ENCODE peak calls at places on chromosomes 4 and X, in seven cellular contexts. P is GM03348, B is left ventricle myocardium inferior, Y is fibroblast of mammary gland, U is myocyte, Q is astrocyte of the spinal cord, O is NCI-H1105. V is an unnamed sample.

GRCh38 chrX:132749406-132749805 is 209.0 kb downstream of the HS6ST2 start:
- DNase-seq in Q (no peak), P (no peak), B (no peak), U (peak), O (no peak), Y (no peak), V (no peak)

GRCh38 chrX:850471-850916 is 219.9 kb downstream of the SHOX start:
- DNase-seq in B (no peak), Y (no peak), U (no peak), P (no peak), Q (no peak), O (no peak), V (no peak)

GRCh38 chrX:150566734-150567182 is 1.7 kb upstream of the MTM1 start:
- DNase-seq in P (no peak), Q (no peak), O (no peak), B (no peak), U (peak), Y (no peak), V (no peak)

GRCh38 chr4:36269116-36269515 is 12.3 kb upstream of the DTHD1 start:
- DNase-seq in Y (no peak), O (no peak), U (no peak), B (no peak), Q (no peak), P (no peak), V (no peak)

GRCh38 chr4:3314706-3315260 is 22.0 kb downstream of the RGS12 start:
- DNase-seq in Y (no peak), B (no peak), U (no peak), O (no peak), Q (no peak), P (no peak), V (peak)

GRCh38 chr4:138632856-138633255 is 382.7 kb upstream of the NOCT start:
- DNase-seq in U (no peak), Q (no peak), B (no peak), Y (no peak), O (no peak), P (no peak), V (no peak)

GRCh38 chrX:17374619-17375360 is at the start of gene NHS:
- DNase-seq in U (peak), B (peak), O (peak), Y (peak), Q (peak), P (peak), V (peak)

GRCh38 chr4:41935652-41936021 is 408 bp downstream of the TMEM33 start:
- DNase-seq in U (no peak), O (no peak), P (peak), B (no peak), Y (peak), Q (no peak), V (no peak)

GRCh38 chr4:109655396-109655795 is 47.8 kb downstream of the CASP6 start:
- DNase-seq in B (no peak), P (no peak), Y (no peak), Q (no peak), O (no peak), U (no peak), V (no peak)

GRCh38 chrX:52933976-52934703 is 24.2 kb downstream of the FAM156A start:
- DNase-seq in Q (no peak), P (peak), U (peak), Y (no peak), O (no peak), B (no peak), V (no peak)